ENCODE peak calls at places on chromosome X, in seven cellular contexts. R is CD4-positive, alpha-beta memory T cell; S is mesendoderm; X is K562; Q is ovary; G is PC-3; I is CD8-positive, alpha-beta memory T cell. Z is an unnamed sample.

GRCh38 chrX:56505866-56506265 is 57.6 kb upstream of the UBQLN2 start:
- DNase-seq in R (no peak), G (peak; percentile 68), I (no peak), Q (no peak), X (no peak), S (no peak), Z (no peak)

GRCh38 chrX:72714471-72714916 is 388 bp upstream of the PHKA1 start:
- DNase-seq in S (peak; percentile 77), X (peak; percentile 21), Q (peak; percentile 72), G (peak; percentile 73), R (no peak), I (no peak), Z (peak; percentile 62)

GRCh38 chrX:111652719-111653118 is 28.3 kb upstream of the ALG13 start:
- DNase-seq in Q (no peak), G (no peak), S (peak; percentile 4), R (no peak), X (peak; percentile 9), I (no peak), Z (no peak)

GRCh38 chrX:47564438-47565085 is 3.6 kb downstream of the ARAF start:
- DNase-seq in S (no peak), G (no peak), Q (no peak), X (no peak), I (no peak), R (no peak), Z (no peak)

GRCh38 chrX:2145672-2146412 is 354.9 kb downstream of the DHRSX start:
- DNase-seq in G (no peak), X (no peak), R (no peak), I (no peak), S (peak; percentile 27), Q (no peak), Z (no peak)

GRCh38 chrX:152480269-152481212 is 29.4 kb upstream of the GABRA3 start:
- DNase-seq in X (no peak), I (no peak), G (no peak), Q (no peak), S (peak; percentile 3), R (no peak), Z (no peak)

GRCh38 chrX:110600745-110601310 is 194.8 kb downstream of the CHRDL1 start:
- DNase-seq in G (peak; percentile 2), I (no peak), R (no peak), S (peak; percentile 2), Q (no peak), X (no peak), Z (no peak)

GRCh38 chrX:38574858-38575257 is 13.5 kb downstream of the TSPAN7 start:
- DNase-seq in Q (no peak), I (no peak), S (no peak), R (no peak), G (no peak), X (no peak), Z (no peak)

GRCh38 chrX:17597836-17598434 is 139.4 kb upstream of the SCML1 start:
- DNase-seq in R (no peak), Q (peak; percentile 79), X (no peak), S (no peak), G (no peak), I (no peak), Z (peak; percentile 88)

GRCh38 chrX:22276781-22277180 is 4.1 kb downstream of the CBLL2 start:
- DNase-seq in G (peak; percentile 22), I (no peak), S (no peak), Q (no peak), X (no peak), R (no peak), Z (no peak)

GRCh38 chrX:134780908-134781307 is 122.6 kb upstream of the PLAC1 start:
- DNase-seq in X (no peak), I (no peak), Q (no peak), S (no peak), G (no peak), R (no peak), Z (no peak)

GRCh38 chrX:86171366-86171765 is 23.1 kb downstream of the DACH2 start:
- DNase-seq in I (no peak), X (peak; percentile 11), S (peak; percentile 78), Q (no peak), R (no peak), G (peak; percentile 28), Z (no peak)

GRCh38 chrX:43644124-43644701 is 11.9 kb upstream of the MAOA start:
- DNase-seq in G (peak; percentile 75), R (no peak), X (peak; percentile 29), Q (no peak), I (no peak), S (no peak), Z (no peak)

GRCh38 chrX:140391313-140391712 is 113.6 kb downstream of the SOX3 start:
- DNase-seq in S (no peak), X (no peak), Q (no peak), G (no peak), I (no peak), R (no peak), Z (no peak)

GRCh38 chrX:39331062-39331704 is 529.9 kb downstream of the MID1IP1 start:
- DNase-seq in Q (no peak), I (no peak), X (no peak), R (no peak), S (no peak), G (no peak), Z (no peak)

GRCh38 chrX:150635952-150636351 is 57.2 kb upstream of the MTMR1 start:
- DNase-seq in S (no peak), X (no peak), G (peak; percentile 76), Q (no peak), R (no peak), I (no peak), Z (no peak)

GRCh38 chrX:13396887-13397286 is 77.0 kb upstream of the ATXN3L start:
- DNase-seq in I (no peak), S (no peak), G (peak; percentile 31), X (no peak), Q (no peak), R (no peak), Z (no peak)

GRCh38 chrX:155263854-155264628 is at the start of gene RAB39B:
- DNase-seq in S (peak; percentile 87), Q (peak; percentile 27), G (peak; percentile 53), I (peak; percentile 68), X (no peak), R (peak; percentile 83), Z (peak; percentile 39)

GRCh38 chrX:111615227-111615626 is 65.7 kb upstream of the ALG13 start:
- DNase-seq in S (no peak), R (no peak), X (no peak), I (no peak), G (no peak), Q (no peak), Z (no peak)

GRCh38 chrX:40439625-40440532 is 140.9 kb upstream of the ATP6AP2 start:
- DNase-seq in Q (no peak), G (no peak), R (no peak), S (peak; percentile 14), I (no peak), X (no peak), Z (no peak)

GRCh38 chrX:120251471-120252011 is 929 bp downstream of the ZBTB33 start:
- DNase-seq in Q (peak; percentile 40), I (peak; percentile 11), S (no peak), G (peak; percentile 68), R (no peak), X (peak; percentile 75), Z (peak; percentile 29)

GRCh38 chrX:120791013-120791643 is 84.5 kb downstream of the CT47B1 start:
- DNase-seq in Q (peak; percentile 74), X (peak; percentile 8), G (peak; percentile 79), I (no peak), S (peak; percentile 2), R (no peak), Z (peak; percentile 13)

GRCh38 chrX:2935364-2935748 is 6.2 kb upstream of the ARSD start:
- DNase-seq in S (no peak), X (no peak), Q (no peak), I (no peak), R (no peak), G (no peak), Z (no peak)

GRCh38 chrX:36436286-36436860 is 516.8 kb downstream of the CFAP47 start:
- DNase-seq in Q (no peak), S (no peak), R (no peak), I (no peak), G (no peak), X (no peak), Z (no peak)

GRCh38 chrX:12360389-12360788 is 222.1 kb downstream of the FRMPD4 start:
- DNase-seq in I (no peak), R (no peak), S (no peak), G (peak; percentile 78), X (no peak), Q (no peak), Z (no peak)

GRCh38 chrX:155216940-155217450 is 735 bp downstream of the VBP1 start:
- DNase-seq in S (no peak), R (no peak), G (peak; percentile 6), Q (no peak), X (peak; percentile 52), I (no peak), Z (no peak)

GRCh38 chrX:140273921-140274320 is 230.9 kb downstream of the SOX3 start:
- DNase-seq in G (no peak), S (no peak), R (no peak), X (no peak), Q (no peak), I (no peak), Z (no peak)

GRCh38 chrX:19756577-19757131 is 130.7 kb downstream of the SH3KBP1 start:
- DNase-seq in X (no peak), I (no peak), S (no peak), G (no peak), R (no peak), Q (no peak), Z (no peak)

GRCh38 chrX:24956828-24957227 is 58.9 kb downstream of the ARX start:
- DNase-seq in S (no peak), R (no peak), Q (no peak), I (no peak), G (peak; percentile 15), X (no peak), Z (no peak)

DNA sequence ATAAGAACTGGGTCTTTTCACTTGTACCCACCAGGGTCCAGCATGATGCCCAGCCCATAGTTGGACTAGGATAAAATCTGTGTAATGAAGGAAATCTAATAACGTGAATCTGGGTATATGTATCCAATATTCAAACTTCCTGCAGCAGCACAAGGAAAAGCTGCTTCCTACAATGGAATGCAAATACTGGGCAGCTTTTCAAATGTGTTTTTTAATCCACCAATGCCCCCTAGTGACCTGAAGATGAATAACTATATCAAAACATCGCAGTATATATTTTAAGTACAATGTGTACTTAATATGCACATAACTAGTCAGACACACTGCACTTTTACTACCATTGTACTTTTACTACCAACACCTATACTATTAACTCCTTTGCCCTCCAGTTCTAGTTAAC is 5.3 kb downstream of the APOO start:
- DNase-seq in Q (no peak), G (peak; percentile 84), R (no peak), I (peak; percentile 27), S (peak; percentile 46), X (peak; percentile 50), Z (no peak)
- H3K27ac ChIP-seq in Q (no peak overlapping the region), G (peak overlapping the region; percentile 92), R (no peak overlapping the region), I (no peak overlapping the region), S (no peak overlapping the region), X (no peak overlapping the region), Z (peak overlapping the region; percentile 72)

GRCh38 chrX:132127748-132128147 is at the start of gene FRMD7:
- DNase-seq in G (no peak), S (no peak), X (no peak), R (no peak), Q (no peak), I (no peak), Z (no peak)
- H3K27ac ChIP-seq in G (no peak within 1 kb of the TSS), S (no peak within 1 kb of the TSS), X (no peak within 1 kb of the TSS), R (no peak within 1 kb of the TSS), Q (no peak within 1 kb of the TSS), I (no peak within 1 kb of the TSS), Z (no peak within 1 kb of the TSS)

GRCh38 chrX:30620980-30621716 is 32.1 kb upstream of the GK start:
- DNase-seq in G (peak; percentile 78), R (no peak), I (no peak), S (peak; percentile 19), Q (no peak), X (peak; percentile 13), Z (peak; percentile 31)
- H3K27ac ChIP-seq in G (peak overlapping the region; percentile 14), R (no peak overlapping the region), I (no peak overlapping the region), S (no peak overlapping the region), Q (no peak overlapping the region), X (no peak overlapping the region), Z (no peak overlapping the region)

GRCh38 chrX:26192204-26192603 is at the start of gene MAGEB6:
- DNase-seq in G (no peak), Q (no peak), X (peak; percentile 0), R (peak; percentile 19), S (no peak), I (no peak), Z (no peak)
- H3K27ac ChIP-seq in G (no peak within 1 kb of the TSS), Q (no peak within 1 kb of the TSS), X (no peak within 1 kb of the TSS), R (no peak within 1 kb of the TSS), S (no peak within 1 kb of the TSS), I (no peak within 1 kb of the TSS), Z (no peak within 1 kb of the TSS)

Z was measured in heart left ventricle.